ENCODE peak calls at places on chromosomes 12 and 14, in ten cellular contexts. D, N, R, U, A, X, J, W, O and I are unnamed samples. For H3K9me3, the result is how much of the 10 kb centered on the place peaks cover.

GRCh38 chr12:56375598-56376434 is 13.2 kb upstream of the APOF start:
- DNase-seq in D (no peak), W (no peak), A (no peak), X (no peak), J (no peak), U (no peak), R (no peak), N (no peak), O (no peak), I (no peak)

GRCh38 chr14:75831455-75831854 is 150.3 kb downstream of the TGFB3 start:
- DNase-seq in R (no peak), W (no peak), U (no peak), O (peak), X (peak), N (peak), D (peak), A (peak), J (peak), I (peak)

GRCh38 chr12:108304633-108305032 is 34.5 kb downstream of the CMKLR1 start:
- DNase-seq in X (no peak), D (no peak), J (no peak), N (no peak), A (no peak), O (no peak), W (no peak), R (no peak), U (no peak), I (no peak)

GRCh38 chr12:27193854-27194544 is 50.1 kb upstream of the STK38L start:
- DNase-seq in X (peak), D (peak), A (no peak), W (no peak), J (peak), O (peak), U (no peak), R (no peak), N (no peak), I (peak)

GRCh38 chr14:89236846-89237245 is 180.2 kb downstream of the FOXN3 start:
- DNase-seq in O (no peak), D (no peak), R (no peak), J (no peak), X (no peak), U (no peak), N (no peak), A (no peak), W (no peak), I (no peak)

GRCh38 chr12:7169951-7170350 is 19.5 kb upstream of the PEX5 start:
- DNase-seq in O (no peak), W (no peak), A (no peak), R (no peak), D (no peak), J (no peak), X (no peak), N (no peak), U (no peak), I (no peak)

GRCh38 chr14:68460541-68460940 is 332.3 kb downstream of the ZFP36L1 start:
- DNase-seq in W (no peak), D (no peak), A (no peak), O (no peak), U (no peak), R (no peak), J (no peak), X (no peak), N (no peak), I (no peak)

GRCh38 chr12:53937099-53937498 is 1.5 kb upstream of the HOXC13 start:
- DNase-seq in U (no peak), R (no peak), O (no peak), J (no peak), N (no peak), X (no peak), A (no peak), W (no peak), D (no peak), I (no peak)

GRCh38 chr12:94169966-94170689 is 21.8 kb downstream of the PLXNC1 start:
- DNase-seq in A (no peak), W (no peak), X (no peak), D (no peak), O (no peak), U (no peak), R (no peak), J (no peak), N (no peak), I (no peak)

GRCh38 chr14:68367444-68368014 is 425.3 kb downstream of the ZFP36L1 start:
- DNase-seq in R (no peak), O (no peak), J (no peak), X (no peak), A (no peak), U (no peak), D (no peak), N (no peak), W (no peak), I (no peak)

GRCh38 chr14:72888202-72888601 is 5.7 kb downstream of the DPF3 start:
- DNase-seq in N (no peak), J (no peak), A (no peak), O (no peak), U (no peak), R (no peak), X (no peak), W (no peak), D (no peak), I (no peak)

GRCh38 chr14:20332946-20333782 is at the start of gene CCNB1IP1:
- DNase-seq in R (peak), O (peak), A (peak), W (peak), X (peak), D (peak), N (peak), U (peak), J (no peak), I (peak)

GRCh38 chr14:81269100-81269978 is 48.6 kb upstream of the GTF2A1 start:
- DNase-seq in X (no peak), R (peak), J (no peak), U (peak), A (no peak), D (no peak), W (no peak), N (no peak), O (peak), I (peak)

GRCh38 chr14:71482701-71483100 is 449.5 kb upstream of the RGS6 start:
- DNase-seq in J (no peak), W (no peak), X (no peak), O (no peak), A (no peak), D (no peak), N (no peak), U (no peak), R (no peak), I (no peak)

GRCh38 chr12:6647083-6647604 is at the start of gene ACRBP:
- DNase-seq in W (no peak), N (peak), D (peak), J (peak), U (peak), X (peak), A (peak), O (no peak), R (peak), I (peak)

GRCh38 chr12:53793221-53793620 is 41.4 kb upstream of the CISTR start:
- DNase-seq in A (no peak), W (no peak), X (no peak), O (no peak), U (no peak), J (no peak), N (no peak), D (no peak), R (no peak), I (no peak)

GRCh38 chr12:87509233-87509820 is 519.9 kb downstream of the C12orf50 start:
- DNase-seq in D (no peak), X (no peak), A (no peak), O (peak), W (no peak), R (no peak), N (no peak), J (no peak), U (no peak), I (no peak)
- H3K9me3 ChIP-seq in D (under half), X (under half), A (under half), O (under half), W (under half), R (under half), N (under half), J (under half), U (under half), I (under half)

DNA sequence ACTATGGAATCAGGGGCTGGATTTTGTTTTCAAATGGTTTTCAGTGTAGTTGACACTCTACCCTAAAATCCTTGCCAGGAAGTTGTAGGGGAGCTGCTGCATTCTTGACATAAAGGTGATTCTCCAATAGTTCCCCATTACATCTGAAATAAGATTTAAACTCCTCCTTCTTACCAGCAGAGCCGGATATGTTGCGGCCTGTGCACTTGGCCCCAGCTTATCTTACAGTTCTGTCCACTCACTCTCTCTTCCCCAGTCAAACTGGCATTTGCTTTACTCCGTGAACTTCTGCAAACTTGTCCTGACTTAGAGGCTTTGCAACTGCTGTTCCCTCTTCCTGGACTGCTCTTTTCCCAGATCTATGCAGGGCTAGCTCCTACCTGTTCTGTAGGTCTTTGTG is 929.5 kb downstream of the VRK1 start:
- DNase-seq in O (no peak), W (no peak), D (no peak), J (no peak), N (no peak), X (no peak), U (no peak), A (no peak), R (no peak), I (no peak)
- H3K9me3 ChIP-seq in O (under half), W (under half), D (under half), J (under half), N (under half), X (under half), U (under half), A (under half), R (under half), I (under half)

GRCh38 chr14:42200951-42201350 is 594.3 kb downstream of the LRFN5 start:
- DNase-seq in R (no peak), J (no peak), O (no peak), U (no peak), X (no peak), N (no peak), W (no peak), A (no peak), D (no peak), I (no peak)
- H3K9me3 ChIP-seq in R (under half), J (under half), O (under half), U (under half), X (under half), N (under half), W (under half), A (under half), D (under half), I (under half)

GRCh38 chr14:47852278-47852677 is 176.9 kb upstream of the MDGA2 start:
- DNase-seq in U (no peak), X (no peak), A (no peak), R (no peak), N (no peak), O (no peak), J (no peak), W (no peak), D (no peak), I (no peak)

GRCh38 chr14:47863441-47863840 is 188.0 kb upstream of the MDGA2 start:
- DNase-seq in A (no peak), X (no peak), W (no peak), D (no peak), U (no peak), R (no peak), O (no peak), J (no peak), N (no peak), I (no peak)

GRCh38 chr14:47857646-47858045 is 182.2 kb upstream of the MDGA2 start:
- DNase-seq in J (no peak), R (no peak), X (no peak), N (no peak), A (no peak), U (no peak), W (no peak), D (no peak), O (no peak), I (no peak)
- H3K9me3 ChIP-seq in J (under half), R (under half), X (under half), N (under half), A (under half), U (under half), W (under half), D (under half), O (under half), I (under half)

GRCh38 chr12:132397152-132397933 is 68.0 kb upstream of the GALNT9 start:
- DNase-seq in W (no peak), O (no peak), R (no peak), J (peak), D (no peak), U (no peak), X (peak), N (no peak), A (no peak), I (no peak)

GRCh38 chr12:132397934-132398385 is 68.6 kb upstream of the GALNT9 start:
- DNase-seq in X (peak), J (peak), R (no peak), N (no peak), A (no peak), U (no peak), O (no peak), W (no peak), D (no peak), I (no peak)

GRCh38 chr12:132395908-132396305 is 66.5 kb upstream of the GALNT9 start:
- DNase-seq in J (peak), N (no peak), D (no peak), A (no peak), R (no peak), U (no peak), X (peak), O (no peak), W (no peak), I (no peak)

GRCh38 chr12:132395192-132395907 is 66.0 kb upstream of the GALNT9 start:
- DNase-seq in U (no peak), R (no peak), W (no peak), X (no peak), A (no peak), N (no peak), O (no peak), D (peak), J (peak), I (no peak)

GRCh38 chr12:132396657-132397056 is 67.3 kb upstream of the GALNT9 start:
- DNase-seq in A (no peak), X (no peak), U (no peak), R (no peak), W (no peak), N (no peak), J (no peak), O (no peak), D (no peak), I (no peak)
- H3K9me3 ChIP-seq in A (under half), X (under half), U (under half), R (under half), W (under half), N (under half), J (under half), O (under half), D (under half), I (under half)

GRCh38 chr14:101050901-101051490 is 147.5 kb upstream of the RTL1 start:
- DNase-seq in R (no peak), D (no peak), A (no peak), X (no peak), U (no peak), W (no peak), J (no peak), O (no peak), N (no peak), I (no peak)
- H3K9me3 ChIP-seq in R (under half), D (under half), A (under half), X (under half), U (under half), W (under half), J (under half), O (under half), N (under half), I (under half)

DNA sequence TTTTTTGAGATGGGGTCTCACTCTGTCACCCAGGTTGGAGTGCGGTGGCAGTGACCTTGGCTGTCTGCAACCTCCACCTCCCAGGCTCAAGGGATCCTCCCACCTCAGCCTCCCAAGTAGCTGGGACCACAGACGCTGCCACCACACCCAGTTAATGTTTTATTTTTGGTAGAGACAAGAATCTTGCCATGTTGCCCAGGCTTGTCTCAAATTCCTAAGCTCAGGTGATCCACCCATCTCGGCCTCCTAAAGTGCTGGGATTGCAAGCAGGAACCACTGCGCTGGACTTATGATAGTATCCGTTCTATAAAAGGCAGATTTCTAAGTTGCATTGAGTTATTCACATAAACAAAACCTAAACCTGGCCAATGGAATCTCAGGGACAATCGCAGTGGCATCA is 321.1 kb upstream of the PRICKLE1 start:
- DNase-seq in D (no peak), U (no peak), J (no peak), X (no peak), N (no peak), R (no peak), W (no peak), A (no peak), O (peak), I (no peak)
- H3K9me3 ChIP-seq in D (under half), U (under half), J (under half), X (under half), N (under half), R (under half), W (under half), A (under half), O (under half), I (under half)

GRCh38 chr14:23707415-23707814 is 71.3 kb downstream of the DHRS2 start:
- DNase-seq in A (no peak), J (no peak), O (no peak), X (no peak), U (no peak), D (no peak), N (no peak), W (no peak), R (no peak), I (no peak)
- H3K9me3 ChIP-seq in A (under half), J (under half), O (under half), X (under half), U (under half), D (under half), N (under half), W (under half), R (under half), I (under half)